ENCODE peak calls at places on chromosomes 2 and 18, in nine cellular contexts. One of them, this sample, is unnamed.
A peak's percentile ranks its signal among the peaks of the same experiment; 100 is the strongest.

GRCh38 chr2:238346539-238346938 is 26.2 kb downstream of the TRAF3IP1 start:
- DNase-seq in sigmoid colon: no peak
- DNase-seq in WTC11: no peak
- DNase-seq in heart right ventricle: no peak
- DNase-seq in transverse colon: no peak
- DNase-seq in ascending aorta: no peak
- DNase-seq in IMR-90: no peak
- DNase-seq in GM23338: no peak
- DNase-seq in hepatocyte: no peak
- DNase-seq in this sample: no peak

GRCh38 chr2:137969418-137969765 is 5.1 kb downstream of the HNMT start:
- DNase-seq in sigmoid colon: no peak
- DNase-seq in WTC11: no peak
- DNase-seq in heart right ventricle: no peak
- DNase-seq in transverse colon: no peak
- DNase-seq in ascending aorta: no peak
- DNase-seq in IMR-90: peak; percentile 95
- DNase-seq in GM23338: no peak
- DNase-seq in hepatocyte: no peak
- DNase-seq in this sample: no peak

GRCh38 chr2:230798769-230799399 is 65.9 kb upstream of the ITM2C start:
- DNase-seq in sigmoid colon: no peak
- DNase-seq in WTC11: no peak
- DNase-seq in heart right ventricle: no peak
- DNase-seq in transverse colon: no peak
- DNase-seq in ascending aorta: no peak
- DNase-seq in IMR-90: peak; percentile 62
- DNase-seq in GM23338: peak; percentile 80
- DNase-seq in hepatocyte: peak; percentile 77
- DNase-seq in this sample: peak; percentile 47

GRCh38 chr2:74548285-74548918 is 5.3 kb downstream of the LOXL3 start:
- DNase-seq in sigmoid colon: no peak
- DNase-seq in WTC11: no peak
- DNase-seq in heart right ventricle: no peak
- DNase-seq in transverse colon: no peak
- DNase-seq in ascending aorta: no peak
- DNase-seq in IMR-90: no peak
- DNase-seq in GM23338: peak; percentile 51
- DNase-seq in hepatocyte: no peak
- DNase-seq in this sample: no peak

GRCh38 chr2:113846439-113846838 is 43.5 kb upstream of the ACTR3 start:
- DNase-seq in sigmoid colon: no peak
- DNase-seq in WTC11: no peak
- DNase-seq in heart right ventricle: no peak
- DNase-seq in transverse colon: no peak
- DNase-seq in ascending aorta: no peak
- DNase-seq in IMR-90: no peak
- DNase-seq in GM23338: no peak
- DNase-seq in hepatocyte: no peak
- DNase-seq in this sample: no peak

GRCh38 chr2:9380702-9381628 is 42.4 kb downstream of the ITGB1BP1 start:
- DNase-seq in sigmoid colon: peak; percentile 79
- DNase-seq in WTC11: no peak
- DNase-seq in heart right ventricle: peak; percentile 28
- DNase-seq in transverse colon: peak; percentile 52
- DNase-seq in ascending aorta: no peak
- DNase-seq in IMR-90: peak; percentile 95
- DNase-seq in GM23338: no peak
- DNase-seq in hepatocyte: peak; percentile 73
- DNase-seq in this sample: no peak

GRCh38 chr2:219638217-219638947 is 11.0 kb downstream of the SLC4A3 start:
- DNase-seq in sigmoid colon: peak; percentile 53
- DNase-seq in WTC11: peak; percentile 63
- DNase-seq in heart right ventricle: no peak
- DNase-seq in transverse colon: no peak
- DNase-seq in ascending aorta: no peak
- DNase-seq in IMR-90: no peak
- DNase-seq in GM23338: peak; percentile 59
- DNase-seq in hepatocyte: no peak
- DNase-seq in this sample: no peak

GRCh38 chr18:62522510-62523254 is at the start of gene ZCCHC2:
- DNase-seq in sigmoid colon: peak; percentile 99
- DNase-seq in WTC11: peak; percentile 98
- DNase-seq in heart right ventricle: peak; percentile 99
- DNase-seq in transverse colon: peak; percentile 99
- DNase-seq in ascending aorta: peak; percentile 90
- DNase-seq in IMR-90: peak; percentile 96
- DNase-seq in GM23338: peak; percentile 97
- DNase-seq in hepatocyte: peak; percentile 99
- DNase-seq in this sample: peak; percentile 96

GRCh38 chr2:224401641-224402342 is at the start of gene FAM124B:
- DNase-seq in sigmoid colon: peak; percentile 86
- DNase-seq in WTC11: no peak
- DNase-seq in heart right ventricle: peak; percentile 61
- DNase-seq in transverse colon: peak; percentile 29
- DNase-seq in ascending aorta: peak; percentile 37
- DNase-seq in IMR-90: peak; percentile 42
- DNase-seq in GM23338: peak; percentile 4
- DNase-seq in hepatocyte: peak; percentile 43
- DNase-seq in this sample: no peak

GRCh38 chr2:105308785-105309540 is 20.6 kb downstream of the TGFBRAP1 start:
- DNase-seq in sigmoid colon: no peak
- DNase-seq in WTC11: no peak
- DNase-seq in heart right ventricle: peak; percentile 32
- DNase-seq in transverse colon: no peak
- DNase-seq in ascending aorta: no peak
- DNase-seq in IMR-90: no peak
- DNase-seq in GM23338: peak; percentile 10
- DNase-seq in hepatocyte: peak; percentile 32
- DNase-seq in this sample: no peak

GRCh38 chr2:167637726-167638125 is 609.7 kb downstream of the STK39 start:
- DNase-seq in sigmoid colon: no peak
- DNase-seq in WTC11: no peak
- DNase-seq in heart right ventricle: no peak
- DNase-seq in transverse colon: no peak
- DNase-seq in ascending aorta: no peak
- DNase-seq in IMR-90: no peak
- DNase-seq in GM23338: no peak
- DNase-seq in hepatocyte: no peak
- DNase-seq in this sample: no peak
- TF ChIP-seq CTCF in sigmoid colon: no peak
- TF ChIP-seq CTCF in WTC11: no peak
- TF ChIP-seq CTCF in heart right ventricle: no peak
- TF ChIP-seq CTCF in transverse colon: no peak
- TF ChIP-seq CTCF in ascending aorta: no peak
- TF ChIP-seq CTCF in IMR-90: no peak
- TF ChIP-seq CTCF in GM23338: no peak
- TF ChIP-seq CTCF in hepatocyte: no peak
- TF ChIP-seq CTCF in this sample: no peak

DNA sequence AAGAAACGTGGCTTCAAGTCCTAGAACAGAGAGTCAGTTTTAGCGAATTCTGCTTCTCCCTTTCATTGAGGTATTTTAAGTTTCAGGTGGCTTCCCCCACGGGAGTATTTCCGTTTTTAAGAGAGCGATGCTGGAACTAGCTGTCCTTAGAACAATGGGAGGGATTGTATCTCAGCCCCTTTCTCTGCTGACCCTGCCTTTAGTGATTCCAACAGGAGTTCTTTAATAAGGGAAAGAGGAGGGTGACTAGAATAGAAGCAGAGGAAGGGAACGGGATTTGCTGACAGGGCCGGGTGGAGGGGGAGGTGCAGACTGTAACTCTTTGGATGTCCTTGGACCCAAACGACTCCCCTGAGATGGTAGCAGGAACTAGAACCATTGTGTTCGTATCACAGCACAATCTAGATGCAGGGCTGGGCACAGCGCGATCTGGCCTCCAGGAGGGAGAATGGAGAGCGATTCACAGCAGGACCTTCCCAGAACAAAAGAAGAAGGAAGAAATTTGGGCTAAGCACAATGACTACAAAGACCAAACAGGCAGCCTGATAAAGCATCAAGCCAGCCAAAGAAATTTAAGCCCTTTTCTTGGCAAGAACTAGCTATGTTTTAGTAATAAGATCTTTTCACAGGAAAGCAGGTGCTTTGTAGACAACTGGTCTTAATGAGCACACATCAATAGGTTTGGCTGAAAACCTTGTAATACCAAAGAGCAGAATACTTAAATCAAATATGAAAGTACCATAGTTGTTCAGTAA is 15.8 kb upstream of the RTTN start:
- DNase-seq in sigmoid colon: no peak
- DNase-seq in WTC11: peak; percentile 41
- DNase-seq in heart right ventricle: no peak
- DNase-seq in transverse colon: no peak
- DNase-seq in ascending aorta: no peak
- DNase-seq in IMR-90: no peak
- DNase-seq in GM23338: peak; percentile 71
- DNase-seq in hepatocyte: no peak
- DNase-seq in this sample: no peak
- TF ChIP-seq CTCF in sigmoid colon: no peak
- TF ChIP-seq CTCF in WTC11: no peak
- TF ChIP-seq CTCF in heart right ventricle: no peak
- TF ChIP-seq CTCF in transverse colon: no peak
- TF ChIP-seq CTCF in ascending aorta: no peak
- TF ChIP-seq CTCF in IMR-90: no peak
- TF ChIP-seq CTCF in GM23338: no peak
- TF ChIP-seq CTCF in hepatocyte: no peak
- TF ChIP-seq CTCF in this sample: no peak

GRCh38 chr2:197135806-197136205 is 174.8 kb downstream of the ANKRD44 start:
- DNase-seq in sigmoid colon: no peak
- DNase-seq in WTC11: no peak
- DNase-seq in heart right ventricle: no peak
- DNase-seq in transverse colon: no peak
- DNase-seq in ascending aorta: no peak
- DNase-seq in IMR-90: no peak
- DNase-seq in GM23338: no peak
- DNase-seq in hepatocyte: no peak
- DNase-seq in this sample: no peak
- TF ChIP-seq CTCF in sigmoid colon: no peak
- TF ChIP-seq CTCF in WTC11: no peak
- TF ChIP-seq CTCF in heart right ventricle: no peak
- TF ChIP-seq CTCF in transverse colon: no peak
- TF ChIP-seq CTCF in ascending aorta: no peak
- TF ChIP-seq CTCF in IMR-90: no peak
- TF ChIP-seq CTCF in GM23338: no peak
- TF ChIP-seq CTCF in hepatocyte: no peak
- TF ChIP-seq CTCF in this sample: no peak

GRCh38 chr18:11533942-11534496 is 75.4 kb upstream of the SLC35G4 start:
- DNase-seq in sigmoid colon: no peak
- DNase-seq in WTC11: no peak
- DNase-seq in heart right ventricle: no peak
- DNase-seq in transverse colon: no peak
- DNase-seq in ascending aorta: no peak
- DNase-seq in IMR-90: no peak
- DNase-seq in GM23338: peak; percentile 18
- DNase-seq in hepatocyte: no peak
- DNase-seq in this sample: no peak
- TF ChIP-seq CTCF in sigmoid colon: no peak
- TF ChIP-seq CTCF in WTC11: no peak
- TF ChIP-seq CTCF in heart right ventricle: no peak
- TF ChIP-seq CTCF in transverse colon: no peak
- TF ChIP-seq CTCF in ascending aorta: no peak
- TF ChIP-seq CTCF in IMR-90: no peak
- TF ChIP-seq CTCF in GM23338: no peak
- TF ChIP-seq CTCF in hepatocyte: no peak
- TF ChIP-seq CTCF in this sample: no peak

GRCh38 chr2:98385050-98385699 is 38.9 kb downstream of the CNGA3 start:
- DNase-seq in sigmoid colon: peak; percentile 83
- DNase-seq in WTC11: peak; percentile 87
- DNase-seq in heart right ventricle: peak; percentile 73
- DNase-seq in transverse colon: peak; percentile 84
- DNase-seq in ascending aorta: no peak
- DNase-seq in IMR-90: peak; percentile 71
- DNase-seq in GM23338: peak; percentile 91
- DNase-seq in hepatocyte: peak; percentile 88
- DNase-seq in this sample: peak; percentile 84
- TF ChIP-seq CTCF in sigmoid colon: peak; percentile 92
- TF ChIP-seq CTCF in WTC11: peak; percentile 94
- TF ChIP-seq CTCF in heart right ventricle: peak; percentile 96
- TF ChIP-seq CTCF in transverse colon: peak; percentile 98
- TF ChIP-seq CTCF in ascending aorta: peak; percentile 90
- TF ChIP-seq CTCF in IMR-90: peak; percentile 99
- TF ChIP-seq CTCF in GM23338: peak; percentile 100
- TF ChIP-seq CTCF in hepatocyte: peak; percentile 95
- TF ChIP-seq CTCF in this sample: peak; percentile 97

GRCh38 chr2:3689998-3690748 is 13.2 kb upstream of the DCDC2C start:
- DNase-seq in sigmoid colon: no peak
- DNase-seq in WTC11: no peak
- DNase-seq in heart right ventricle: no peak
- DNase-seq in transverse colon: no peak
- DNase-seq in ascending aorta: no peak
- DNase-seq in IMR-90: no peak
- DNase-seq in GM23338: no peak
- DNase-seq in hepatocyte: no peak
- DNase-seq in this sample: no peak

GRCh38 chr2:3696542-3696941 is 6.8 kb upstream of the DCDC2C start:
- DNase-seq in sigmoid colon: no peak
- DNase-seq in WTC11: no peak
- DNase-seq in heart right ventricle: no peak
- DNase-seq in transverse colon: no peak
- DNase-seq in ascending aorta: no peak
- DNase-seq in IMR-90: no peak
- DNase-seq in GM23338: no peak
- DNase-seq in hepatocyte: no peak
- DNase-seq in this sample: no peak

DNA sequence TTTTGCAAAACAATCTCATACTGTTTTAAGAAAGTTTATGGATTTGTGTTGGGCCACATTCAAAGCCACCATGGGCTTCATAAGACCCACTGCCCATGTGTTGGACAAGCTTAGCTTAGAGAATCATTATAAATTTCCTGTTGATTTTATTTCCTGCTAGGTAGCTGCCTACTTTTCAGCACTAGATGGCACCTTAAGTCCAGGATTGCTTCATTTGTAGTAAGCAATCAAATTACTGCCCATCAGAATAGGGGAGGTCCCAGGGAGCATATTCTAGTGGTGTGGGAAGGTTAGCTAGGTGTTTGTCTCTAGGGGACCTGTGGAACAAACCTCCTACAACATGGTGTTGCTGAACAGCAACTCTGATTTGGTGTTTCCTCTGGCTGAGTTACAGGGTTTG is 11.0 kb upstream of the DCDC2C start:
- DNase-seq in sigmoid colon: no peak
- DNase-seq in WTC11: no peak
- DNase-seq in heart right ventricle: no peak
- DNase-seq in transverse colon: no peak
- DNase-seq in ascending aorta: no peak
- DNase-seq in IMR-90: peak; percentile 31
- DNase-seq in GM23338: peak; percentile 63
- DNase-seq in hepatocyte: no peak
- DNase-seq in this sample: no peak
- TF ChIP-seq CTCF in sigmoid colon: no peak
- TF ChIP-seq CTCF in WTC11: no peak
- TF ChIP-seq CTCF in heart right ventricle: no peak
- TF ChIP-seq CTCF in transverse colon: no peak
- TF ChIP-seq CTCF in ascending aorta: peak; percentile 54
- TF ChIP-seq CTCF in IMR-90: peak; percentile 58
- TF ChIP-seq CTCF in GM23338: peak; percentile 75
- TF ChIP-seq CTCF in hepatocyte: peak; percentile 43
- TF ChIP-seq CTCF in this sample: no peak